ENCODE peak calls at places on chromosomes 4 and X, in four cellular contexts. One of them, this sample, is unnamed.

GRCh38 chr4:80709082-80709869 is 321.2 kb upstream of the BMP3 start:
- DNase-seq in ovary: no peak
- DNase-seq in uterus: no peak
- DNase-seq in heart left ventricle: no peak
- DNase-seq in this sample: no peak

GRCh38 chr4:74632634-74633033 is 161.7 kb downstream of the BTC start:
- DNase-seq in ovary: no peak
- DNase-seq in heart left ventricle: no peak
- DNase-seq in uterus: peak; percentile 15
- DNase-seq in this sample: peak; percentile 24

GRCh38 chr4:81919238-81919637 is 447.5 kb upstream of the RASGEF1B start:
- DNase-seq in uterus: no peak
- DNase-seq in heart left ventricle: no peak
- DNase-seq in ovary: no peak
- DNase-seq in this sample: no peak

GRCh38 chrX:134865730-134866129 is 125.1 kb upstream of the SMIM10 start:
- DNase-seq in uterus: no peak
- DNase-seq in ovary: no peak
- DNase-seq in heart left ventricle: no peak
- DNase-seq in this sample: no peak

GRCh38 chr4:82473621-82474164 is 43.3 kb downstream of the ENOPH1 start:
- DNase-seq in uterus: no peak
- DNase-seq in ovary: no peak
- DNase-seq in heart left ventricle: no peak
- DNase-seq in this sample: no peak

GRCh38 chr4:60345397-60345796 is 854.7 kb upstream of the ADGRL3 start:
- DNase-seq in heart left ventricle: no peak
- DNase-seq in ovary: no peak
- DNase-seq in uterus: no peak
- DNase-seq in this sample: no peak

GRCh38 chr4:98828801-98829200 is 100.1 kb downstream of the EIF4E start:
- DNase-seq in uterus: no peak
- DNase-seq in heart left ventricle: no peak
- DNase-seq in ovary: no peak
- DNase-seq in this sample: peak; percentile 13

GRCh38 chr4:121900132-121900983 is 30.1 kb upstream of the BBS7 start:
- DNase-seq in uterus: peak; percentile 15
- DNase-seq in ovary: no peak
- DNase-seq in heart left ventricle: peak; percentile 21
- DNase-seq in this sample: peak; percentile 35

GRCh38 chr4:183130328-183131155 is 31.5 kb downstream of the WWC2 start:
- DNase-seq in heart left ventricle: peak; percentile 59
- DNase-seq in ovary: no peak
- DNase-seq in uterus: no peak
- DNase-seq in this sample: no peak

GRCh38 chrX:30824275-30824674 is 64.8 kb downstream of the TAB3 start:
- DNase-seq in uterus: no peak
- DNase-seq in ovary: no peak
- DNase-seq in heart left ventricle: no peak
- DNase-seq in this sample: no peak

GRCh38 chr4:14399919-14400706 is 602.2 kb upstream of the CPEB2 start:
- DNase-seq in uterus: no peak
- DNase-seq in ovary: no peak
- DNase-seq in heart left ventricle: no peak
- DNase-seq in this sample: no peak

GRCh38 chr4:158809611-158810486 is 41.0 kb downstream of the FNIP2 start:
- DNase-seq in ovary: no peak
- DNase-seq in uterus: no peak
- DNase-seq in heart left ventricle: no peak
- DNase-seq in this sample: peak; percentile 43

GRCh38 chr4:119525005-119525749 is 103.4 kb downstream of the PDE5A start:
- DNase-seq in uterus: no peak
- DNase-seq in ovary: no peak
- DNase-seq in heart left ventricle: no peak
- DNase-seq in this sample: no peak

GRCh38 chr4:119525771-119526712 is 102.6 kb downstream of the PDE5A start:
- DNase-seq in uterus: no peak
- DNase-seq in heart left ventricle: no peak
- DNase-seq in ovary: no peak
- DNase-seq in this sample: no peak

GRCh38 chr4:119526786-119527550 is 101.6 kb downstream of the PDE5A start:
- DNase-seq in uterus: no peak
- DNase-seq in heart left ventricle: no peak
- DNase-seq in ovary: no peak
- DNase-seq in this sample: no peak

GRCh38 chr4:119521306-119521705 is 107.3 kb downstream of the PDE5A start:
- DNase-seq in uterus: no peak
- DNase-seq in ovary: no peak
- DNase-seq in heart left ventricle: no peak
- DNase-seq in this sample: peak; percentile 67

DNA sequence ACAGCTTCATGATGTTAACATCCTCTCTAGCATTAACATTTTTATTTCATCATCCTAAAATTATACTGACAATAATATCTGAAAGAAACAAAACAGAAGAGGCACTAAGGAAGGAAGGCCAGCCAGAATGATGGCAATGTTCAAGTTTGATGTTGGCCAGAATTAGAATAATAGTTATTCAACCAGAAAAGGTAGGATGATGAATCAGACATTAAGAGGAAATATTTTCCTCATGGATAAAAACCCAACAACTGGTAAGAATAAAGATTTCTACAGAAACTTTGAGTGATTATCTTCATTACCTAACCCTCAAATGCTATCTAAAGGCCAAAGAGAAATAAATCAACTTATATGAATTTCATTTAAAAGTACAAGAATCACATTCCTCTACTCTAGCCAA is 105.2 kb downstream of the PDE5A start:
- DNase-seq in heart left ventricle: no peak
- DNase-seq in uterus: no peak
- DNase-seq in ovary: no peak
- DNase-seq in this sample: no peak
- H3K4me1 ChIP-seq in heart left ventricle: no peaks in the 10 kb centered on the region
- H3K4me1 ChIP-seq in uterus: no peaks in the 10 kb centered on the region
- H3K4me1 ChIP-seq in ovary: peaks cover 5% of the 10 kb centered on the region
- H3K4me1 ChIP-seq in this sample: peaks cover 17% of the 10 kb centered on the region

GRCh38 chrX:140980271-140980670 is 22.1 kb upstream of the SPANXB1 start:
- DNase-seq in ovary: no peak
- DNase-seq in heart left ventricle: no peak
- DNase-seq in uterus: no peak
- DNase-seq in this sample: no peak
- TF ChIP-seq POLR2A in ovary: no peak
- TF ChIP-seq POLR2A in heart left ventricle: no peak
- TF ChIP-seq POLR2A in uterus: no peak
- TF ChIP-seq POLR2A in this sample: no peak

GRCh38 chr4:119025440-119025839 is 110.2 kb upstream of the MYOZ2 start:
- DNase-seq in uterus: peak; percentile 79
- DNase-seq in ovary: no peak
- DNase-seq in heart left ventricle: no peak
- DNase-seq in this sample: peak; percentile 77
- H3K4me1 ChIP-seq in uterus: peaks cover 3% of the 10 kb centered on the region
- H3K4me1 ChIP-seq in ovary: peaks cover 11% of the 10 kb centered on the region
- H3K4me1 ChIP-seq in heart left ventricle: peaks cover 7% of the 10 kb centered on the region
- H3K4me1 ChIP-seq in this sample: peaks cover 6% of the 10 kb centered on the region

GRCh38 chr4:22515145-22515887 is 550 bp downstream of the ADGRA3 start:
- DNase-seq in ovary: peak; percentile 72
- DNase-seq in uterus: peak; percentile 68
- DNase-seq in heart left ventricle: peak; percentile 59
- DNase-seq in this sample: peak; percentile 78

GRCh38 chr4:22514001-22514400 is 1.9 kb downstream of the ADGRA3 start:
- DNase-seq in heart left ventricle: no peak
- DNase-seq in uterus: no peak
- DNase-seq in ovary: no peak
- DNase-seq in this sample: no peak

GRCh38 chr4:22512306-22512705 is 3.6 kb downstream of the ADGRA3 start:
- DNase-seq in heart left ventricle: no peak
- DNase-seq in uterus: no peak
- DNase-seq in ovary: no peak
- DNase-seq in this sample: no peak

GRCh38 chr4:22514431-22514830 is 1.4 kb downstream of the ADGRA3 start:
- DNase-seq in uterus: no peak
- DNase-seq in heart left ventricle: no peak
- DNase-seq in ovary: no peak
- DNase-seq in this sample: no peak

DNA sequence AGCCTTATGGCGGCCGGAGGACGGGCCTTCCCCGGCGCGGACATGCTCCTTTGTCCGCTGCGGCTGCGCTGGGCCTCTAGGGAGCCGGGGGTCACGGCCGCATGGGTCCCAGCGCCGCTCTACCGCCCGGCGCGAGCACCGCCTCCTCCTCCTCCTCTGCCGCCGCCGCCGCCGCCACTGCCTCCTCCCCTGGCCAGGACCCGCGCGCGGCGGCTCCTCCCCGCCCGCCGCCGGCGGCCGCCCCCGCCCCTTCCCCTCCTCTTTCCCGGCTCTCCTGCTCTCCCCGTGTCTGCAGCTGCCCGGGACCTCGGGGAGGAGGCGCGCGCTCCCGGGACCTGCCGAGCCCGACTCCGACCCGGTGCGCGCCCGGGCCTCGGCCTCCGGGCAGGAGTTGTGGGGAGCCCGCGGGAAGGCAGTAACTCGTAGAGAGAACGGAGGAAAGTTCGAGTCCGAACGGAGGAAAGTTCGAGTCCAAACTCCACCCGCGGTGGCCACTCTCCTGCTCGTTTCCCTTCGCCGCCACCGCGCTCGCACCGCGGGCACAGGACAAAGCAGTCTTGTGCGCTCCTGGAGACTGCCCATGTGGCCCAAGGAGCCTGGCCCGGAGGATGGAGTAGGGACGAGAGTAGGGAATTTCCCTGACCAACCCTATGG is at the start of gene ADGRA3:
- DNase-seq in uterus: peak; percentile 71
- DNase-seq in heart left ventricle: peak; percentile 82
- DNase-seq in ovary: peak; percentile 82
- DNase-seq in this sample: peak; percentile 80
- TF ChIP-seq POLR2A in uterus: peak; percentile 38
- TF ChIP-seq POLR2A in heart left ventricle: no peak
- TF ChIP-seq POLR2A in ovary: no peak
- TF ChIP-seq POLR2A in this sample: peak; percentile 43

GRCh38 chr4:2870098-2870497 is 26.5 kb downstream of the ADD1 start:
- DNase-seq in heart left ventricle: no peak
- DNase-seq in uterus: no peak
- DNase-seq in ovary: no peak
- DNase-seq in this sample: no peak
- H3K4me1 ChIP-seq in heart left ventricle: peaks cover 41% of the 10 kb centered on the region
- H3K4me1 ChIP-seq in uterus: peaks cover 15% of the 10 kb centered on the region
- H3K4me1 ChIP-seq in ovary: peaks cover 36% of the 10 kb centered on the region
- H3K4me1 ChIP-seq in this sample: peaks cover 67% of the 10 kb centered on the region

This sample was measured in transverse colon.